ENCODE peak calls at places on chromosome 11, in five cellular contexts. One of them, this sample, is unnamed.
A peak's percentile ranks its signal among the peaks of the same experiment; 100 is the strongest.

GRCh38 chr11:6353367-6353987 is 33.2 kb upstream of the CAVIN3 start:
- DNase-seq in activated CD4-positive, alpha-beta T cell treated with anti-CD3 and anti-CD28 coated beads, Interleukin-2, amount 50 U/mL, for 1 hour: peak; percentile 45
- DNase-seq in H9: peak; percentile 90
- DNase-seq in type B pancreatic cell: no peak
- DNase-seq in dorsolateral prefrontal cortex: peak; percentile 16
- DNase-seq in this sample: peak; percentile 90

GRCh38 chr11:502288-503178 is 4.5 kb downstream of the RNH1 start:
- DNase-seq in type B pancreatic cell: no peak
- DNase-seq in H9: no peak
- DNase-seq in activated CD4-positive, alpha-beta T cell treated with anti-CD3 and anti-CD28 coated beads, Interleukin-2, amount 50 U/mL, for 1 hour: no peak
- DNase-seq in dorsolateral prefrontal cortex: no peak
- DNase-seq in this sample: no peak

GRCh38 chr11:11089805-11090204 is 232.0 kb upstream of the ZBED5 start:
- DNase-seq in type B pancreatic cell: no peak
- DNase-seq in dorsolateral prefrontal cortex: no peak
- DNase-seq in activated CD4-positive, alpha-beta T cell treated with anti-CD3 and anti-CD28 coated beads, Interleukin-2, amount 50 U/mL, for 1 hour: no peak
- DNase-seq in H9: no peak
- DNase-seq in this sample: no peak

GRCh38 chr11:60927600-60927999 is 3.3 kb downstream of the TMEM132A start:
- DNase-seq in H9: no peak
- DNase-seq in type B pancreatic cell: no peak
- DNase-seq in dorsolateral prefrontal cortex: no peak
- DNase-seq in activated CD4-positive, alpha-beta T cell treated with anti-CD3 and anti-CD28 coated beads, Interleukin-2, amount 50 U/mL, for 1 hour: no peak
- DNase-seq in this sample: no peak

GRCh38 chr11:102773388-102773787 is 7.0 kb downstream of the MMP10 start:
- DNase-seq in dorsolateral prefrontal cortex: no peak
- DNase-seq in activated CD4-positive, alpha-beta T cell treated with anti-CD3 and anti-CD28 coated beads, Interleukin-2, amount 50 U/mL, for 1 hour: no peak
- DNase-seq in H9: no peak
- DNase-seq in type B pancreatic cell: no peak
- DNase-seq in this sample: no peak

GRCh38 chr11:78514922-78515502 is 59.7 kb downstream of the NARS2 start:
- DNase-seq in H9: no peak
- DNase-seq in type B pancreatic cell: no peak
- DNase-seq in dorsolateral prefrontal cortex: no peak
- DNase-seq in activated CD4-positive, alpha-beta T cell treated with anti-CD3 and anti-CD28 coated beads, Interleukin-2, amount 50 U/mL, for 1 hour: no peak
- DNase-seq in this sample: no peak

GRCh38 chr11:117678651-117679407 is 118.2 kb downstream of the DSCAML1 start:
- DNase-seq in dorsolateral prefrontal cortex: peak; percentile 62
- DNase-seq in activated CD4-positive, alpha-beta T cell treated with anti-CD3 and anti-CD28 coated beads, Interleukin-2, amount 50 U/mL, for 1 hour: no peak
- DNase-seq in H9: no peak
- DNase-seq in type B pancreatic cell: no peak
- DNase-seq in this sample: no peak

GRCh38 chr11:9020881-9021280 is 17.1 kb upstream of the NRIP3 start:
- DNase-seq in activated CD4-positive, alpha-beta T cell treated with anti-CD3 and anti-CD28 coated beads, Interleukin-2, amount 50 U/mL, for 1 hour: no peak
- DNase-seq in type B pancreatic cell: no peak
- DNase-seq in dorsolateral prefrontal cortex: no peak
- DNase-seq in H9: no peak
- DNase-seq in this sample: no peak

GRCh38 chr11:531826-532511 is 3.4 kb downstream of the HRAS start:
- DNase-seq in activated CD4-positive, alpha-beta T cell treated with anti-CD3 and anti-CD28 coated beads, Interleukin-2, amount 50 U/mL, for 1 hour: no peak
- DNase-seq in type B pancreatic cell: no peak
- DNase-seq in dorsolateral prefrontal cortex: no peak
- DNase-seq in H9: no peak
- DNase-seq in this sample: no peak

GRCh38 chr11:18132341-18132740 is at the start of gene MRGPRX3:
- DNase-seq in activated CD4-positive, alpha-beta T cell treated with anti-CD3 and anti-CD28 coated beads, Interleukin-2, amount 50 U/mL, for 1 hour: no peak
- DNase-seq in H9: no peak
- DNase-seq in type B pancreatic cell: no peak
- DNase-seq in dorsolateral prefrontal cortex: no peak
- DNase-seq in this sample: no peak

GRCh38 chr11:86278226-86278625 is 23.8 kb upstream of the HIKESHI start:
- DNase-seq in activated CD4-positive, alpha-beta T cell treated with anti-CD3 and anti-CD28 coated beads, Interleukin-2, amount 50 U/mL, for 1 hour: no peak
- DNase-seq in H9: no peak
- DNase-seq in dorsolateral prefrontal cortex: no peak
- DNase-seq in type B pancreatic cell: no peak
- DNase-seq in this sample: no peak

GRCh38 chr11:63831326-63831725 is 7.6 kb upstream of the MARK2 start:
- DNase-seq in activated CD4-positive, alpha-beta T cell treated with anti-CD3 and anti-CD28 coated beads, Interleukin-2, amount 50 U/mL, for 1 hour: no peak
- DNase-seq in type B pancreatic cell: no peak
- DNase-seq in H9: peak; percentile 54
- DNase-seq in dorsolateral prefrontal cortex: no peak
- DNase-seq in this sample: no peak

GRCh38 chr11:75333807-75334140 is 17.7 kb downstream of the ARRB1 start:
- DNase-seq in H9: no peak
- DNase-seq in activated CD4-positive, alpha-beta T cell treated with anti-CD3 and anti-CD28 coated beads, Interleukin-2, amount 50 U/mL, for 1 hour: no peak
- DNase-seq in dorsolateral prefrontal cortex: no peak
- DNase-seq in type B pancreatic cell: no peak
- DNase-seq in this sample: no peak

GRCh38 chr11:60767388-60767811 is 10.7 kb downstream of the MS4A15 start:
- DNase-seq in H9: peak; percentile 80
- DNase-seq in type B pancreatic cell: no peak
- DNase-seq in activated CD4-positive, alpha-beta T cell treated with anti-CD3 and anti-CD28 coated beads, Interleukin-2, amount 50 U/mL, for 1 hour: no peak
- DNase-seq in dorsolateral prefrontal cortex: no peak
- DNase-seq in this sample: no peak

GRCh38 chr11:113446938-113447337 is 28.3 kb downstream of the DRD2 start:
- DNase-seq in H9: no peak
- DNase-seq in activated CD4-positive, alpha-beta T cell treated with anti-CD3 and anti-CD28 coated beads, Interleukin-2, amount 50 U/mL, for 1 hour: no peak
- DNase-seq in type B pancreatic cell: no peak
- DNase-seq in dorsolateral prefrontal cortex: no peak
- DNase-seq in this sample: no peak

GRCh38 chr11:43074810-43075209 is 237.0 kb upstream of the API5 start:
- DNase-seq in type B pancreatic cell: no peak
- DNase-seq in activated CD4-positive, alpha-beta T cell treated with anti-CD3 and anti-CD28 coated beads, Interleukin-2, amount 50 U/mL, for 1 hour: no peak
- DNase-seq in H9: no peak
- DNase-seq in dorsolateral prefrontal cortex: no peak
- DNase-seq in this sample: no peak

This sample was measured in NT2/D1.